ENCODE peak calls at places on chromosomes 6 and 20, in seven cellular contexts. T is astrocyte of the spinal cord, X is cardiac fibroblast, A is fibroblast of lung, D is heart right ventricle, M is psoas muscle, O is A549. W is an unnamed sample.

GRCh38 chr20:62368629-62369507 is 1.8 kb upstream of the LAMA5 start:
- DNase-seq in T (peak; percentile 57), X (peak; percentile 45), A (peak; percentile 51), D (peak; percentile 55), M (peak; percentile 67), O (no peak), W (peak; percentile 36)

GRCh38 chr6:82890240-82890639 is 175.4 kb downstream of the UBE3D start:
- DNase-seq in T (no peak), X (no peak), A (no peak), D (no peak), M (no peak), O (no peak), W (no peak)

GRCh38 chr6:53651149-53651763 is 14.3 kb downstream of the KLHL31 start:
- DNase-seq in T (peak; percentile 80), X (peak; percentile 86), A (peak; percentile 65), D (peak; percentile 59), M (peak; percentile 26), O (peak; percentile 18), W (peak; percentile 89)

GRCh38 chr6:6384520-6384919 is 64.1 kb upstream of the F13A1 start:
- DNase-seq in T (no peak), X (no peak), A (no peak), D (no peak), M (no peak), O (no peak), W (no peak)

GRCh38 chr20:10984899-10985298 is 311.1 kb upstream of the JAG1 start:
- DNase-seq in T (no peak), X (peak; percentile 17), A (no peak), D (no peak), M (no peak), O (no peak), W (no peak)

GRCh38 chr20:58892126-58892931 is 39.8 kb downstream of the GNAS start:
- DNase-seq in T (peak; percentile 59), X (peak; percentile 61), A (peak; percentile 73), D (peak; percentile 86), M (peak; percentile 76), O (peak; percentile 76), W (peak; percentile 56)

GRCh38 chr6:155890409-155890808 is 434.8 kb upstream of the NOX3 start:
- DNase-seq in T (no peak), X (no peak), A (no peak), D (no peak), M (no peak), O (no peak), W (no peak)

GRCh38 chr6:2695464-2696095 is 55.1 kb downstream of the MYLK4 start:
- DNase-seq in T (peak; percentile 68), X (peak; percentile 74), A (peak; percentile 29), D (no peak), M (no peak), O (no peak), W (peak; percentile 70)

GRCh38 chr6:139850512-139850911 is 476.1 kb upstream of the CITED2 start:
- DNase-seq in T (no peak), X (no peak), A (no peak), D (no peak), M (no peak), O (no peak), W (no peak)

GRCh38 chr6:44725070-44725469 is 337.6 kb downstream of the CDC5L start:
- DNase-seq in T (peak; percentile 30), X (peak; percentile 55), A (peak; percentile 33), D (no peak), M (no peak), O (no peak), W (no peak)

GRCh38 chr20:44981736-44982406 is 15.6 kb downstream of the STK4 start:
- DNase-seq in T (no peak), X (no peak), A (no peak), D (no peak), M (no peak), O (no peak), W (no peak)

GRCh38 chr20:46895906-46896242 is 1.2 kb downstream of the EYA2 start:
- DNase-seq in T (no peak), X (no peak), A (no peak), D (no peak), M (no peak), O (no peak), W (no peak)

GRCh38 chr6:168581236-168581635 is 140.3 kb downstream of the SMOC2 start:
- DNase-seq in T (no peak), X (no peak), A (no peak), D (no peak), M (no peak), O (no peak), W (no peak)

GRCh38 chr20:3786126-3786484 is 435 bp downstream of the CENPB start:
- DNase-seq in T (peak; percentile 62), X (peak; percentile 67), A (peak; percentile 69), D (peak; percentile 50), M (peak; percentile 61), O (no peak), W (peak; percentile 58)

GRCh38 chr6:111730835-111731234 is 125.2 kb upstream of the TRAF3IP2 start:
- DNase-seq in T (peak; percentile 56), X (no peak), A (peak; percentile 18), D (peak; percentile 44), M (no peak), O (no peak), W (no peak)

GRCh38 chr20:18397090-18397489 is 69.7 kb downstream of the DZANK1 start:
- DNase-seq in T (no peak), X (peak; percentile 20), A (no peak), D (no peak), M (no peak), O (no peak), W (no peak)

GRCh38 chr6:143514996-143515760 is 3.7 kb upstream of the FUCA2 start:
- DNase-seq in T (peak; percentile 29), X (no peak), A (peak; percentile 55), D (peak; percentile 83), M (peak; percentile 35), O (no peak), W (peak; percentile 75)

GRCh38 chr6:27297857-27298730 is 14.0 kb downstream of the POM121L2 start:
- DNase-seq in T (peak; percentile 50), X (peak; percentile 86), A (peak; percentile 45), D (no peak), M (no peak), O (no peak), W (peak; percentile 51)

GRCh38 chr6:170130201-170130621 is 160.7 kb downstream of the DLL1 start:
- DNase-seq in T (no peak), X (no peak), A (no peak), D (no peak), M (peak; percentile 50), O (no peak), W (no peak)

GRCh38 chr20:56463428-56463827 is 5.0 kb upstream of the RTF2 start:
- DNase-seq in T (no peak), X (no peak), A (no peak), D (no peak), M (no peak), O (no peak), W (no peak)

GRCh38 chr20:56469077-56469449 is 636 bp downstream of the RTF2 start:
- DNase-seq in T (no peak), X (no peak), A (no peak), D (no peak), M (no peak), O (no peak), W (peak; percentile 1)

GRCh38 chr20:56468317-56469076 is at the start of gene RTF2:
- DNase-seq in T (peak; percentile 96), X (peak; percentile 95), A (peak; percentile 95), D (peak; percentile 94), M (peak; percentile 95), O (peak; percentile 74), W (peak; percentile 92)

GRCh38 chr20:56465997-56466396 is 2.4 kb upstream of the RTF2 start:
- DNase-seq in T (no peak), X (no peak), A (no peak), D (no peak), M (no peak), O (no peak), W (no peak)

DNA sequence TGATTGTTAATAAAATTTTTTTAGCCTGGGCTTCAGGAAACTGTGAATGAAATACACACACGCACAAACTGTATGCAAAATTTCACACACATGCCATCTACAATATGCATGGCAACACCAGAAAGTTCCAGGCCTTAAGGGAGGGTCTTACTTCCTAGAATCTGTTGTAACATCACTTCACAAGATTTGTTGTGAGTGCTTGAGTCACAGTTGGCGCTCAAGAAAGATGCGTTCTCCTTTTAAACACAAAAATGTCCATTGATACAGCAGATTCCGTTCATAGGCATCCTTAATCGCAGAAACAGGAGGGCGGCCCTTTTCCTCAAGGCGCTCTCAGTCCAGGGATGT is 484 bp upstream of the RTF2 start:
- DNase-seq in T (no peak), X (no peak), A (no peak), D (no peak), M (no peak), O (no peak), W (no peak)
- H3K4me3 ChIP-seq in T (peak overlapping the region; percentile 100), X (peak overlapping the region; percentile 94), A (peak overlapping the region; percentile 97), D (peak overlapping the region; percentile 87), M (peak overlapping the region; percentile 71), O (peak overlapping the region; percentile 62), W (peak overlapping the region; percentile 72)

DNA sequence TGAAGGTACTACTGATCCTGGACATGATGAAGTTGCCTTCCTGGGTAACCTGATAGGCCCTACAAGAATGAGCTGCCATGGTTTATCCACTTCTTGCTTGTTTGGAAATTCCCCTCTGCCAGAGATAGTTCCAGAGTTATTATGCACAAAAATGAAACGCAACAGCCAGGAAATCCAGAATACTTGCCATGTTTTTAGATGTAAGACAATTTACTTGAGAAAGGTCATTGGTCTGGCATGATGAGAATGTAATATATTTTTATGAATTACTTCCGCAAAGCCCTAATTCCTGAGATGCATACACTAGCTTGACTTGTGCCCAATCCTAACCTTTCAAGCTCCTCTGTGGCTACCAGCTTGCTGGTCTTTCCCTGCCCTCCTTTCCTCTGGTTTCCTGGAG is 27.9 kb upstream of the NT5E start:
- DNase-seq in T (peak; percentile 53), X (peak; percentile 54), A (peak; percentile 71), D (no peak), M (no peak), O (no peak), W (peak; percentile 81)
- TF ChIP-seq CTCF in T (no peak), X (no peak), A (no peak), D (no peak), M (no peak), O (no peak), W (no peak)

GRCh38 chr20:33730946-33731692 is 677 bp upstream of the ZNF341 start:
- DNase-seq in T (no peak), X (no peak), A (no peak), D (no peak), M (no peak), O (no peak), W (no peak)

GRCh38 chr20:33731693-33732165 is at the start of gene ZNF341:
- DNase-seq in T (peak; percentile 81), X (peak; percentile 84), A (peak; percentile 73), D (peak; percentile 88), M (peak; percentile 89), O (peak; percentile 55), W (no peak)

GRCh38 chr20:33732166-33732970 is 572 bp downstream of the ZNF341 start:
- DNase-seq in T (peak; percentile 78), X (no peak), A (peak; percentile 75), D (peak; percentile 86), M (peak; percentile 87), O (peak; percentile 18), W (peak; percentile 78)

GRCh38 chr20:33736962-33737361 is 5.2 kb downstream of the ZNF341 start:
- DNase-seq in T (no peak), X (no peak), A (no peak), D (no peak), M (no peak), O (no peak), W (no peak)

GRCh38 chr20:33733654-33734576 is 2.1 kb downstream of the ZNF341 start:
- DNase-seq in T (peak; percentile 65), X (peak; percentile 86), A (peak; percentile 58), D (no peak), M (no peak), O (peak; percentile 71), W (peak; percentile 81)
- H3K4me3 ChIP-seq in T (no peak overlapping the region), X (no peak overlapping the region), A (no peak overlapping the region), D (peak overlapping the region; percentile 74), M (no peak overlapping the region), O (peak overlapping the region; percentile 58), W (no peak overlapping the region)

GRCh38 chr6:10951675-10952282 is 64.9 kb downstream of the SYCP2L start:
- DNase-seq in T (peak; percentile 68), X (peak; percentile 83), A (peak; percentile 74), D (no peak), M (no peak), O (peak; percentile 23), W (peak; percentile 71)
- TF ChIP-seq CTCF in T (peak; percentile 69), X (peak; percentile 64), A (peak; percentile 60), D (peak; percentile 52), M (peak; percentile 28), O (peak; percentile 59), W (peak; percentile 60)